ENCODE peak calls at places on chromosomes 13 and 19, in ten cellular contexts. One of them, this sample, is unnamed.
A peak's percentile ranks its signal among the peaks of the same experiment; 100 is the strongest.

GRCh38 chr19:35266149-35266903 is 2.4 kb upstream of the USF2 start:
- DNase-seq in mucosa of descending colon: no peak
- DNase-seq in activated CD4-positive, alpha-beta T cell treated with anti-CD3 and anti-CD28 coated beads for 24 hours: no peak
- DNase-seq in cardiac fibroblast: no peak
- DNase-seq in osteocyte: no peak
- DNase-seq in NCI-H2081: no peak
- DNase-seq in stomach: no peak
- DNase-seq in HTR-8/SVneo: no peak
- DNase-seq in aorta: peak; percentile 59
- DNase-seq in amygdala: no peak
- DNase-seq in this sample: no peak

GRCh38 chr13:21405309-21405708 is 53.8 kb downstream of the ZDHHC20 start:
- DNase-seq in mucosa of descending colon: no peak
- DNase-seq in activated CD4-positive, alpha-beta T cell treated with anti-CD3 and anti-CD28 coated beads for 24 hours: no peak
- DNase-seq in cardiac fibroblast: no peak
- DNase-seq in osteocyte: no peak
- DNase-seq in NCI-H2081: no peak
- DNase-seq in stomach: no peak
- DNase-seq in HTR-8/SVneo: no peak
- DNase-seq in aorta: no peak
- DNase-seq in amygdala: no peak
- DNase-seq in this sample: no peak

GRCh38 chr13:46631184-46631542 is 78.2 kb downstream of the LRCH1 start:
- DNase-seq in mucosa of descending colon: no peak
- DNase-seq in activated CD4-positive, alpha-beta T cell treated with anti-CD3 and anti-CD28 coated beads for 24 hours: no peak
- DNase-seq in cardiac fibroblast: no peak
- DNase-seq in osteocyte: no peak
- DNase-seq in NCI-H2081: no peak
- DNase-seq in stomach: no peak
- DNase-seq in HTR-8/SVneo: no peak
- DNase-seq in aorta: no peak
- DNase-seq in amygdala: no peak
- DNase-seq in this sample: no peak

GRCh38 chr13:95246292-95247082 is 54.8 kb downstream of the ABCC4 start:
- DNase-seq in mucosa of descending colon: no peak
- DNase-seq in activated CD4-positive, alpha-beta T cell treated with anti-CD3 and anti-CD28 coated beads for 24 hours: no peak
- DNase-seq in cardiac fibroblast: no peak
- DNase-seq in osteocyte: no peak
- DNase-seq in NCI-H2081: peak; percentile 66
- DNase-seq in stomach: no peak
- DNase-seq in HTR-8/SVneo: no peak
- DNase-seq in aorta: no peak
- DNase-seq in amygdala: no peak
- DNase-seq in this sample: no peak

GRCh38 chr13:102856603-102857002 is 10.8 kb downstream of the ERCC5 start:
- DNase-seq in mucosa of descending colon: peak; percentile 31
- DNase-seq in activated CD4-positive, alpha-beta T cell treated with anti-CD3 and anti-CD28 coated beads for 24 hours: no peak
- DNase-seq in cardiac fibroblast: peak; percentile 72
- DNase-seq in osteocyte: no peak
- DNase-seq in NCI-H2081: no peak
- DNase-seq in stomach: peak; percentile 48
- DNase-seq in HTR-8/SVneo: no peak
- DNase-seq in aorta: no peak
- DNase-seq in amygdala: no peak
- DNase-seq in this sample: no peak

GRCh38 chr13:30116379-30116778 is 191.0 kb downstream of the KATNAL1 start:
- DNase-seq in mucosa of descending colon: no peak
- DNase-seq in activated CD4-positive, alpha-beta T cell treated with anti-CD3 and anti-CD28 coated beads for 24 hours: no peak
- DNase-seq in cardiac fibroblast: no peak
- DNase-seq in osteocyte: no peak
- DNase-seq in NCI-H2081: no peak
- DNase-seq in stomach: no peak
- DNase-seq in HTR-8/SVneo: no peak
- DNase-seq in aorta: no peak
- DNase-seq in amygdala: no peak
- DNase-seq in this sample: no peak

GRCh38 chr13:91185294-91185863 is 162.1 kb upstream of the MIR17HG start:
- DNase-seq in mucosa of descending colon: no peak
- DNase-seq in activated CD4-positive, alpha-beta T cell treated with anti-CD3 and anti-CD28 coated beads for 24 hours: no peak
- DNase-seq in cardiac fibroblast: peak; percentile 32
- DNase-seq in osteocyte: no peak
- DNase-seq in NCI-H2081: peak; percentile 64
- DNase-seq in stomach: no peak
- DNase-seq in HTR-8/SVneo: peak; percentile 10
- DNase-seq in aorta: no peak
- DNase-seq in amygdala: no peak
- DNase-seq in this sample: no peak

GRCh38 chr13:27012482-27013197 is 159.0 kb downstream of the USP12 start:
- DNase-seq in mucosa of descending colon: no peak
- DNase-seq in activated CD4-positive, alpha-beta T cell treated with anti-CD3 and anti-CD28 coated beads for 24 hours: no peak
- DNase-seq in cardiac fibroblast: peak; percentile 70
- DNase-seq in osteocyte: peak; percentile 15
- DNase-seq in NCI-H2081: no peak
- DNase-seq in stomach: no peak
- DNase-seq in HTR-8/SVneo: no peak
- DNase-seq in aorta: no peak
- DNase-seq in amygdala: no peak
- DNase-seq in this sample: no peak

GRCh38 chr19:51726049-51726448 is 2.3 kb upstream of the HAS1 start:
- DNase-seq in mucosa of descending colon: peak; percentile 25
- DNase-seq in activated CD4-positive, alpha-beta T cell treated with anti-CD3 and anti-CD28 coated beads for 24 hours: no peak
- DNase-seq in cardiac fibroblast: peak; percentile 92
- DNase-seq in osteocyte: no peak
- DNase-seq in NCI-H2081: no peak
- DNase-seq in stomach: no peak
- DNase-seq in HTR-8/SVneo: peak; percentile 47
- DNase-seq in aorta: peak; percentile 77
- DNase-seq in amygdala: peak; percentile 48
- DNase-seq in this sample: no peak

GRCh38 chr13:46278474-46278873 is 66.7 kb downstream of the LRRC63 start:
- DNase-seq in mucosa of descending colon: no peak
- DNase-seq in activated CD4-positive, alpha-beta T cell treated with anti-CD3 and anti-CD28 coated beads for 24 hours: no peak
- DNase-seq in cardiac fibroblast: no peak
- DNase-seq in osteocyte: no peak
- DNase-seq in NCI-H2081: no peak
- DNase-seq in stomach: no peak
- DNase-seq in HTR-8/SVneo: no peak
- DNase-seq in aorta: no peak
- DNase-seq in amygdala: no peak
- DNase-seq in this sample: no peak

GRCh38 chr19:38661166-38661565 is 13.7 kb downstream of the ACTN4 start:
- DNase-seq in mucosa of descending colon: peak; percentile 36
- DNase-seq in activated CD4-positive, alpha-beta T cell treated with anti-CD3 and anti-CD28 coated beads for 24 hours: no peak
- DNase-seq in cardiac fibroblast: no peak
- DNase-seq in osteocyte: no peak
- DNase-seq in NCI-H2081: no peak
- DNase-seq in stomach: no peak
- DNase-seq in HTR-8/SVneo: no peak
- DNase-seq in aorta: no peak
- DNase-seq in amygdala: no peak
- DNase-seq in this sample: no peak

GRCh38 chr13:21465710-21466160 is 6.6 kb upstream of the ZDHHC20 start:
- DNase-seq in mucosa of descending colon: peak; percentile 22
- DNase-seq in activated CD4-positive, alpha-beta T cell treated with anti-CD3 and anti-CD28 coated beads for 24 hours: no peak
- DNase-seq in cardiac fibroblast: no peak
- DNase-seq in osteocyte: no peak
- DNase-seq in NCI-H2081: peak; percentile 4
- DNase-seq in stomach: peak; percentile 85
- DNase-seq in HTR-8/SVneo: no peak
- DNase-seq in aorta: no peak
- DNase-seq in amygdala: no peak
- DNase-seq in this sample: no peak